ENCODE peak calls at places on chromosome 2, in five cellular contexts. L is PC-3, H is HCT116, T is kidney, X is lung. I is an unnamed sample.

GRCh38 chr2:179562330-179562885 is 297.8 kb upstream of the SESTD1 start:
- DNase-seq in L (no peak), H (no peak), T (no peak), X (no peak), I (no peak)

GRCh38 chr2:148201075-148202004 is 180.4 kb downstream of the MBD5 start:
- DNase-seq in L (peak), H (peak), T (peak), X (peak), I (peak)

GRCh38 chr2:84906900-84907714 is 1.7 kb downstream of the TMSB10 start:
- DNase-seq in L (peak), H (peak), T (peak), X (peak), I (peak)

GRCh38 chr2:223530811-223531210 is 71.3 kb downstream of the SCG2 start:
- DNase-seq in L (no peak), H (no peak), T (no peak), X (no peak), I (no peak)

GRCh38 chr2:6080837-6081541 is 388.8 kb downstream of the SOX11 start:
- DNase-seq in L (no peak), H (no peak), T (no peak), X (no peak), I (no peak)

GRCh38 chr2:71557321-71557720 is 104.0 kb downstream of the DYSF start:
- DNase-seq in L (no peak), H (no peak), T (peak), X (no peak), I (no peak)

GRCh38 chr2:128473175-128474013 is 154.7 kb upstream of the HS6ST1 start:
- DNase-seq in L (no peak), H (no peak), T (peak), X (peak), I (no peak)

GRCh38 chr2:128494640-128495321 is 176.1 kb upstream of the HS6ST1 start:
- DNase-seq in L (no peak), H (no peak), T (no peak), X (no peak), I (no peak)

GRCh38 chr2:177187631-177188312 is 24.8 kb upstream of the HNRNPA3 start:
- DNase-seq in L (no peak), H (peak), T (no peak), X (no peak), I (no peak)

GRCh38 chr2:238636269-238637073 is 209.7 kb downstream of the ASB1 start:
- DNase-seq in L (peak), H (no peak), T (no peak), X (no peak), I (peak)

GRCh38 chr2:74004212-74005182 is 19.8 kb downstream of the TET3 start:
- DNase-seq in L (no peak), H (no peak), T (no peak), X (no peak), I (no peak)

GRCh38 chr2:189512879-189513278 is 67.7 kb downstream of the SLC40A1 start:
- DNase-seq in L (no peak), H (no peak), T (no peak), X (no peak), I (no peak)

GRCh38 chr2:121257476-121257831 is 27.5 kb downstream of the TFCP2L1 start:
- DNase-seq in L (no peak), H (no peak), T (no peak), X (no peak), I (no peak)

GRCh38 chr2:36318547-36318946 is 37.0 kb upstream of the CRIM1 start:
- DNase-seq in L (peak), H (peak), T (no peak), X (no peak), I (no peak)

GRCh38 chr2:70994055-70994444 is 623 bp downstream of the TEX261 start:
- DNase-seq in L (no peak), H (no peak), T (no peak), X (peak), I (peak)

GRCh38 chr2:72917138-72917874 is at the start of gene EMX1:
- DNase-seq in L (peak), H (peak), T (peak), X (peak), I (peak)

GRCh38 chr2:189012373-189012772 is 38.2 kb downstream of the COL3A1 start:
- DNase-seq in L (no peak), H (no peak), T (no peak), X (no peak), I (no peak)

GRCh38 chr2:3130889-3131635 is 246.6 kb downstream of the EIPR1 start:
- DNase-seq in L (no peak), H (no peak), T (no peak), X (no peak), I (no peak)

GRCh38 chr2:176285321-176285720 is 16.1 kb downstream of the MTX2 start:
- DNase-seq in L (no peak), H (no peak), T (no peak), X (no peak), I (no peak)

GRCh38 chr2:223973606-223974005 is 16.3 kb downstream of the MRPL44 start:
- DNase-seq in L (no peak), H (no peak), T (no peak), X (no peak), I (no peak)

GRCh38 chr2:48870503-48870902 is 115.0 kb upstream of the LHCGR start:
- DNase-seq in L (no peak), H (no peak), T (no peak), X (no peak), I (no peak)

GRCh38 chr2:9244985-9245544 is 38.5 kb downstream of the ASAP2 start:
- DNase-seq in L (peak), H (no peak), T (peak), X (no peak), I (no peak)

GRCh38 chr2:33210626-33211025 is 263.9 kb downstream of the LTBP1 start:
- DNase-seq in L (peak), H (no peak), T (peak), X (peak), I (peak)

GRCh38 chr2:197879844-197880408 is 75.5 kb downstream of the PLCL1 start:
- DNase-seq in L (no peak), H (no peak), T (no peak), X (no peak), I (no peak)

GRCh38 chr2:7094113-7094760 is 177.0 kb downstream of the RNF144A start:
- DNase-seq in L (no peak), H (no peak), T (no peak), X (no peak), I (no peak)

GRCh38 chr2:80417737-80418136 is 113.2 kb upstream of the LRRTM1 start:
- DNase-seq in L (no peak), H (no peak), T (no peak), X (no peak), I (no peak)

GRCh38 chr2:1543776-1544477 is 130.7 kb downstream of the TPO start:
- DNase-seq in L (no peak), H (no peak), T (peak), X (no peak), I (no peak)

GRCh38 chr2:199975297-199975895 is 20.0 kb downstream of the MAIP1 start:
- DNase-seq in L (no peak), H (peak), T (no peak), X (no peak), I (no peak)

GRCh38 chr2:172639823-172640222 is 83.9 kb downstream of the PDK1 start:
- DNase-seq in L (peak), H (no peak), T (no peak), X (no peak), I (no peak)

GRCh38 chr2:36675579-36675978 is 20.9 kb upstream of the VIT start:
- DNase-seq in L (peak), H (no peak), T (no peak), X (no peak), I (no peak)

GRCh38 chr2:33785201-33786106 is 186.4 kb upstream of the FAM98A start:
- DNase-seq in L (no peak), H (no peak), T (no peak), X (no peak), I (no peak)

GRCh38 chr2:241030883-241031282 is 32.5 kb downstream of the SNED1 start:
- DNase-seq in L (no peak), H (no peak), T (no peak), X (no peak), I (no peak)

GRCh38 chr2:98444436-98445166 is at the start of gene INPP4A:
- DNase-seq in L (peak), H (peak), T (peak), X (peak), I (peak)
- H3K27ac ChIP-seq in L (no peak), H (peak), T (peak), X (peak), I (peak)

DNA sequence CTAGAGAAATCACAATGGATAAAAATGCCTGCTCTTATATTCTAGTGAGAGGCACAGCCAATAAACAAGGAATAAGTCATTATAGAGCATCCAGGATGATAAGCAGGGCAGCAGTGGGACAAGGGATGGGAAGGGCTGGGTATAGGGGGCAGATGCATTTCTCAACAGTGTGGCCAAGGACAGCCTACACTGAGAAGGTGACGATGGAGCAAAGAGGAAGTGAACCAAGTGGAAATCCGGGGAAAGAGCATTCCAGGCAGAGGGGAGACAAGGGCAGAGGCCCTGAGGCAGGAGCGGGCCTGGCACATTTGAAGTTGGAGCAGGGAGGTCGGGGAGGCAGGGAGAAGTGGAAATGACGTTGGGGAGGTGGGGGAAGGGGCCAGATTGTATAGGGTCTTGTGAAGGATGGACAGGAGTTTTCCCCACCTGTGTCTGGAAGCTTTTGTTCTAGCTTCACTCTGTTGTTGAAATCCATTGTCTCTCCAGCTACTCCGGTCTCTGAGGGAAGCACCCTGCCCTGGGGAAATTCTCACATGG is 17.6 kb downstream of the TMEM177 start:
- DNase-seq in L (no peak), H (no peak), T (peak), X (no peak), I (no peak)
- TF ChIP-seq CTCF in L (no peak), H (no peak), T (no peak), X (no peak), I (no peak)

GRCh38 chr2:66563473-66563872 is 128.5 kb downstream of the MEIS1 start:
- DNase-seq in L (no peak), H (no peak), T (no peak), X (no peak), I (no peak)

GRCh38 chr2:66559672-66560071 is 124.7 kb downstream of the MEIS1 start:
- DNase-seq in L (peak), H (no peak), T (no peak), X (no peak), I (no peak)

GRCh38 chr2:66561645-66562336 is 126.9 kb downstream of the MEIS1 start:
- DNase-seq in L (no peak), H (no peak), T (no peak), X (no peak), I (no peak)

GRCh38 chr2:66560683-66561082 is 125.8 kb downstream of the MEIS1 start:
- DNase-seq in L (no peak), H (no peak), T (no peak), X (no peak), I (no peak)

DNA sequence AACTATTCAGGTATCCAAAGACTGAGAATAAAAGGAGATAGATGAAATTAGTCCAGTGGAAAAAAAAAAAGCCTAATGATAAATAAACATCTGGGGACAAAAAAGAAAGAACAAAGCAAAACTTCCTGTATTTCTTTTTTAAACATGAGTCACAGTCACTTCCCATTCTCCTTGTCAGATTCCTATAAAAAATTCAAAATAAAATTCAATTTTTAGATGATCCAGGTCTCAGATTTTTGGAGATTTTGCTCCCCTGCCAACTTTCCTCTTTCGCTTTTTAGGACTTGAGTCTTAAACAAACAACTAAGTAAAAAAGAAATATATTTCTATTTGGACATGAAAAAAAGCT is 127.4 kb downstream of the MEIS1 start:
- DNase-seq in L (no peak), H (no peak), T (no peak), X (no peak), I (no peak)
- H3K27ac ChIP-seq in L (no peak), H (no peak), T (no peak), X (no peak), I (no peak)

GRCh38 chr2:108877506-108877905 is 90.9 kb downstream of the CCDC138 start:
- DNase-seq in L (no peak), H (no peak), T (no peak), X (no peak), I (no peak)
- TF ChIP-seq CTCF in L (peak), H (peak), T (no peak), X (no peak), I (no peak)

GRCh38 chr2:46296840-46297545 is at the start of gene EPAS1:
- DNase-seq in L (peak), H (no peak), T (peak), X (peak), I (peak)
- H3K27ac ChIP-seq in L (peak), H (peak), T (peak), X (peak), I (peak)

GRCh38 chr2:234816491-234816890 is 135.3 kb upstream of the SH3BP4 start:
- DNase-seq in L (no peak), H (no peak), T (no peak), X (no peak), I (no peak)

GRCh38 chr2:234823196-234823876 is 128.5 kb upstream of the SH3BP4 start:
- DNase-seq in L (no peak), H (no peak), T (no peak), X (no peak), I (no peak)

GRCh38 chr2:234821946-234822470 is 129.8 kb upstream of the SH3BP4 start:
- DNase-seq in L (no peak), H (no peak), T (no peak), X (no peak), I (no peak)

GRCh38 chr2:234816056-234816455 is 135.8 kb upstream of the SH3BP4 start:
- DNase-seq in L (no peak), H (no peak), T (no peak), X (no peak), I (no peak)

GRCh38 chr2:234818937-234819336 is 132.9 kb upstream of the SH3BP4 start:
- DNase-seq in L (peak), H (no peak), T (no peak), X (no peak), I (no peak)
- TF ChIP-seq CTCF in L (no peak), H (peak), T (no peak), X (no peak), I (no peak)

DNA sequence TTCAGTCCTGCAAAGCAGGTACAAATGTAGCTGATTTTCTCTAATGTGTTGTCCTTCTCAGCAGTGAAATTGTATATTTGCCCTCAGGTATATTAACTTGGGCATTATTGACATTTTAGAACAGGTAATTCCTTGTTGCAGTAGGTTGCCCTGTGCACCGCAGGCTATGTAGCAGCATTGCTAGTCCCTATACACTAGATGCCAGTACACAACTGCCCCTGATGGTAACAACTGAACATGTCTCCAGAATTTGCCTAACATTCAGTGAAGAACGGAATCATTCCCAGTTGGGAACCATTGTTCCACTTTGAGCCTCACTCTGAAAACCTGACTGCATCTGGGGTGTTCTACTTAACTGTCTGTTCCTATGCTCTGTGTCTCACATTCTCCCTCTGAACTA is 23.1 kb upstream of the TFPI start:
- DNase-seq in L (peak), H (peak), T (no peak), X (no peak), I (no peak)
- H3K27ac ChIP-seq in L (peak), H (no peak), T (no peak), X (no peak), I (no peak)

GRCh38 chr2:50772607-50773006 is 259.3 kb downstream of the NRXN1 start:
- DNase-seq in L (no peak), H (no peak), T (no peak), X (no peak), I (no peak)

GRCh38 chr2:50765590-50765989 is 266.3 kb downstream of the NRXN1 start:
- DNase-seq in L (no peak), H (no peak), T (no peak), X (no peak), I (no peak)

GRCh38 chr2:50770299-50770698 is 261.6 kb downstream of the NRXN1 start:
- DNase-seq in L (no peak), H (no peak), T (no peak), X (no peak), I (no peak)

GRCh38 chr2:50773533-50773932 is 258.4 kb downstream of the NRXN1 start:
- DNase-seq in L (no peak), H (no peak), T (no peak), X (no peak), I (no peak)

GRCh38 chr2:50769416-50769815 is 262.5 kb downstream of the NRXN1 start:
- DNase-seq in L (no peak), H (no peak), T (no peak), X (no peak), I (no peak)
- TF ChIP-seq CTCF in L (no peak), H (no peak), T (no peak), X (no peak), I (no peak)

DNA sequence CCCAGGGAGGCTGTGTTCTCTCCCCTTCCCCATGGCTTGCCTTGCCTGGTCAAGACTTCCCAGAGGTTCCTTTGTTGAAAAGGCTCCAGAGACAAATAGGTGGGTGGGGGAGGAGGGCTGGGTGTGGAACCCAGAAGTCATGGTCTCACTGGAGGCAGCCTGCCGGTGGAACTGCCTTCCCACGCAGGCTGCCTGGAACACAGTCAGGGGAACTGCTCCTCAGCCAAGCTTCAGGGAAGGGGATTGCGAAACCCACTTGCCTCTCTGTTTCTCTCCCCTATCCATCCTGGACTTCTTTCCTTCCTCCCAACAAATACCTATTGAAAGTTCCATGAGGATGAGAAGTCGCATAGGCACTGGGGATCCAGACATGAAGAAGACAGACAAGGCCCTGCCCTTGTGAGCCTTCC is 31.6 kb downstream of the MARCO start:
- DNase-seq in L (peak), H (no peak), T (peak), X (no peak), I (peak)
- H3K27ac ChIP-seq in L (peak), H (no peak), T (no peak), X (peak), I (no peak)

I was measured in RWPE1.